ENCODE peak calls at places on chromosomes 13 and 19, in four cellular contexts. One of them, this sample, is unnamed. For H3K9me3, the result is how much of the 10 kb centered on the place peaks cover.

GRCh38 chr13:34201050-34201913 is 383.3 kb downstream of the RFC3 start:
- DNase-seq in colonic mucosa: no peak
- DNase-seq in ovary: no peak
- DNase-seq in cardiac muscle cell: peak
- DNase-seq in this sample: no peak

GRCh38 chr13:112947796-112948195 is 21.2 kb upstream of the MCF2L start:
- DNase-seq in colonic mucosa: no peak
- DNase-seq in ovary: no peak
- DNase-seq in cardiac muscle cell: no peak
- DNase-seq in this sample: no peak

GRCh38 chr13:78829821-78830220 is 170.9 kb upstream of the OBI1 start:
- DNase-seq in colonic mucosa: no peak
- DNase-seq in ovary: no peak
- DNase-seq in cardiac muscle cell: no peak
- DNase-seq in this sample: no peak

GRCh38 chr13:28493740-28494536 is 990 bp downstream of the FLT1 start:
- DNase-seq in colonic mucosa: no peak
- DNase-seq in ovary: no peak
- DNase-seq in cardiac muscle cell: no peak
- DNase-seq in this sample: no peak

GRCh38 chr13:45718063-45718462 is 15.9 kb downstream of the CBY2 start:
- DNase-seq in colonic mucosa: no peak
- DNase-seq in ovary: no peak
- DNase-seq in cardiac muscle cell: peak
- DNase-seq in this sample: no peak

GRCh38 chr13:71285700-71286099 is 581.3 kb downstream of the DACH1 start:
- DNase-seq in colonic mucosa: no peak
- DNase-seq in ovary: no peak
- DNase-seq in cardiac muscle cell: peak
- DNase-seq in this sample: no peak

GRCh38 chr13:110904748-110905147 is 10.1 kb downstream of the ANKRD10 start:
- DNase-seq in colonic mucosa: no peak
- DNase-seq in ovary: no peak
- DNase-seq in cardiac muscle cell: no peak
- DNase-seq in this sample: no peak

GRCh38 chr19:2611483-2612464 is 90.7 kb downstream of the GNG7 start:
- DNase-seq in colonic mucosa: no peak
- DNase-seq in ovary: no peak
- DNase-seq in cardiac muscle cell: no peak
- DNase-seq in this sample: no peak

GRCh38 chr19:4103073-4103418 is 20.9 kb downstream of the MAP2K2 start:
- DNase-seq in colonic mucosa: no peak
- DNase-seq in ovary: no peak
- DNase-seq in cardiac muscle cell: no peak
- DNase-seq in this sample: no peak

GRCh38 chr19:16051254-16052025 is 24.9 kb upstream of the TPM4 start:
- DNase-seq in colonic mucosa: no peak
- DNase-seq in ovary: no peak
- DNase-seq in cardiac muscle cell: peak
- DNase-seq in this sample: no peak

GRCh38 chr13:76968041-76968440 is 19.7 kb downstream of the ACOD1 start:
- DNase-seq in colonic mucosa: no peak
- DNase-seq in ovary: no peak
- DNase-seq in cardiac muscle cell: no peak
- DNase-seq in this sample: no peak

GRCh38 chr19:5719274-5719960 is 529 bp downstream of the LONP1 start:
- DNase-seq in colonic mucosa: no peak
- DNase-seq in ovary: no peak
- DNase-seq in cardiac muscle cell: no peak
- DNase-seq in this sample: no peak

GRCh38 chr19:14473073-14473790 is 1.9 kb downstream of the PTGER1 start:
- DNase-seq in colonic mucosa: no peak
- DNase-seq in ovary: no peak
- DNase-seq in cardiac muscle cell: peak
- DNase-seq in this sample: no peak

GRCh38 chr13:42994878-42995277 is 2.8 kb upstream of the EPSTI1 start:
- DNase-seq in colonic mucosa: no peak
- DNase-seq in ovary: no peak
- DNase-seq in cardiac muscle cell: no peak
- DNase-seq in this sample: no peak

GRCh38 chr13:20810808-20811207 is 37.0 kb upstream of the EEF1AKMT1 start:
- DNase-seq in colonic mucosa: no peak
- DNase-seq in ovary: no peak
- DNase-seq in cardiac muscle cell: no peak
- DNase-seq in this sample: no peak

GRCh38 chr19:45506991-45507863 is at the start of gene VASP:
- DNase-seq in colonic mucosa: peak
- DNase-seq in ovary: peak
- DNase-seq in cardiac muscle cell: peak
- DNase-seq in this sample: peak

GRCh38 chr19:45506246-45506990 is 861 bp upstream of the VASP start:
- DNase-seq in colonic mucosa: peak
- DNase-seq in ovary: peak
- DNase-seq in cardiac muscle cell: peak
- DNase-seq in this sample: peak

GRCh38 chr19:45503909-45504308 is 3.4 kb upstream of the VASP start:
- DNase-seq in colonic mucosa: no peak
- DNase-seq in ovary: no peak
- DNase-seq in cardiac muscle cell: no peak
- DNase-seq in this sample: no peak

GRCh38 chr19:45505151-45505995 is 1.9 kb upstream of the VASP start:
- DNase-seq in colonic mucosa: no peak
- DNase-seq in ovary: no peak
- DNase-seq in cardiac muscle cell: peak
- DNase-seq in this sample: no peak

DNA sequence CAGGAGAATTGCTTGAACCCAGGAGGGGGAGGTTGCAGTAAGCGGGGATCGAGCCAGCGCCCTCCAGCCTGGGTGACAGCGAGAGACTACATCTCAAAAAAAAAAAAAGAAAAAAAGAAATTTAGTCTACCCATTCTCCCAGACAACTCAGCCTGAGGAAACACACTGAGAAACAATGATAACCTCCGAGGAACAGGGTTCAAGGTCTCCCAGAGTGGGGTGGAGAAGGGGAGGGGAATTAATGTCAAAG is 1.4 kb upstream of the VASP start:
- DNase-seq in colonic mucosa: no peak
- DNase-seq in ovary: no peak
- DNase-seq in cardiac muscle cell: no peak
- DNase-seq in this sample: no peak
- H3K4me3 ChIP-seq in colonic mucosa: peak
- H3K4me3 ChIP-seq in ovary: peak
- H3K4me3 ChIP-seq in cardiac muscle cell: peak
- H3K4me3 ChIP-seq in this sample: no peak

DNA sequence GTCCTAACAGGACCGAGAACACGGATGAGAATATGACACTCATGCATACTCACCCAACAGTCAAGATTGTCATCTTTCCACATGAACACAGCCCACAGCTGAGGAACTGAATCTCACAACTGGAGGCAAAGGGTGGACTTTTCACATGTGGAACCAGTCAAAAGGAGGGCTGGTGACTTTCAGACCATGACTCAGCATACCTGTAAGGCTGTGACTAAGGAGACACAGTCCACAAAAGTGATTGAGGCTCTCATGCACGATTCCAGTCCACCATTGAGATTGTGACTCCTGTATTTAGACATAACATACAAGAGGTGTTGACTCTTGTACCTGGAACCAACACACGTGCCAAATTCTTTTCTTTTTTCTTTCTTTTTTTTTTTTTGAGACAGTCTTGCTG is 40.0 kb downstream of the ZNF729 start:
- DNase-seq in colonic mucosa: no peak
- DNase-seq in ovary: no peak
- DNase-seq in cardiac muscle cell: no peak
- DNase-seq in this sample: no peak
- H3K9me3 ChIP-seq in colonic mucosa: under half
- H3K9me3 ChIP-seq in ovary: under half
- H3K9me3 ChIP-seq in cardiac muscle cell: under half
- H3K9me3 ChIP-seq in this sample: under half

GRCh38 chr19:20245309-20245708 is 78.3 kb downstream of the ZNF486 start:
- DNase-seq in colonic mucosa: no peak
- DNase-seq in ovary: no peak
- DNase-seq in cardiac muscle cell: no peak
- DNase-seq in this sample: no peak

GRCh38 chr19:20238025-20238623 is 71.1 kb downstream of the ZNF486 start:
- DNase-seq in colonic mucosa: peak
- DNase-seq in ovary: peak
- DNase-seq in cardiac muscle cell: peak
- DNase-seq in this sample: peak

GRCh38 chr19:20247016-20247683 is 80.1 kb downstream of the ZNF486 start:
- DNase-seq in colonic mucosa: no peak
- DNase-seq in ovary: peak
- DNase-seq in cardiac muscle cell: peak
- DNase-seq in this sample: no peak

GRCh38 chr19:20244356-20244755 is 77.3 kb downstream of the ZNF486 start:
- DNase-seq in colonic mucosa: no peak
- DNase-seq in ovary: no peak
- DNase-seq in cardiac muscle cell: no peak
- DNase-seq in this sample: no peak

GRCh38 chr19:20243629-20244028 is 76.6 kb downstream of the ZNF486 start:
- DNase-seq in colonic mucosa: no peak
- DNase-seq in ovary: no peak
- DNase-seq in cardiac muscle cell: no peak
- DNase-seq in this sample: no peak
- TF ChIP-seq CTCF in colonic mucosa: no peak
- TF ChIP-seq CTCF in ovary: no peak
- TF ChIP-seq CTCF in cardiac muscle cell: no peak
- TF ChIP-seq CTCF in this sample: no peak

GRCh38 chr19:23377276-23377675 is 18.0 kb downstream of the ZNF91 start:
- DNase-seq in colonic mucosa: no peak
- DNase-seq in ovary: no peak
- DNase-seq in cardiac muscle cell: no peak
- DNase-seq in this sample: no peak
- H3K4me3 ChIP-seq in colonic mucosa: no peak
- H3K4me3 ChIP-seq in ovary: no peak
- H3K4me3 ChIP-seq in cardiac muscle cell: no peak
- H3K4me3 ChIP-seq in this sample: no peak

DNA sequence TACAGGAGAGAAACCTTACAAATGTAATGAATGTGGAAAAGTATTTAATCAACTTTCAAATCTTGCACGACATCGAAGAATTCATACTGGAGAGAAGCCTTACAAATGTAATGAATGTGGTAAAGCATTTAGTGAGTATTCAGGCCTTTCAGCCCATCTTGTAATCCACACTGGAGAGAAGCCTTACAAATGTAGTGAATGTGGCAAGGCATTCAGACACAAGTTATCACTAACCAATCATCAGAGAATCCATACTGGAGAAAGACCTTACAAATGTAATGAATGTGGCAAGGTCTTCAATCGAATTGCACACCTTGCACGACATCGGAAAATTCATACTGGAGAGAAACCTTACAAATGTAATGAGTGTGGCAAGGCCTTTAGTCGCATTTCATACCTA is 13.6 kb upstream of the ZNF610 start:
- DNase-seq in colonic mucosa: no peak
- DNase-seq in ovary: no peak
- DNase-seq in cardiac muscle cell: no peak
- DNase-seq in this sample: no peak
- H3K9me3 ChIP-seq in colonic mucosa: under half
- H3K9me3 ChIP-seq in ovary: half or more
- H3K9me3 ChIP-seq in cardiac muscle cell: under half
- H3K9me3 ChIP-seq in this sample: half or more

This sample was measured in tibial nerve.